ENCODE peak calls at places on chromosomes 13 and 19, in four cellular contexts. R is Daoy, K is HAP-1, G is GM04503. L is an unnamed sample.

GRCh38 chr19:41263042-41263849 is 926 bp upstream of the HNRNPUL1 start:
- DNase-seq in R (peak; percentile 69), K (peak; percentile 68), G (peak; percentile 53), L (no peak)

GRCh38 chr13:113216165-113217056 is 7.0 kb downstream of the CUL4A start:
- DNase-seq in K (peak; percentile 78), R (peak; percentile 64), G (no peak), L (peak; percentile 74)

GRCh38 chr19:6821639-6822310 is 49.3 kb downstream of the VAV1 start:
- DNase-seq in G (no peak), R (no peak), K (no peak), L (no peak)

GRCh38 chr19:8451885-8452284 is 7.1 kb downstream of the HNRNPM start:
- DNase-seq in R (peak; percentile 77), G (no peak), K (no peak), L (no peak)

GRCh38 chr19:6125571-6125989 is 9.9 kb upstream of the ACSBG2 start:
- DNase-seq in R (peak; percentile 77), G (no peak), K (peak; percentile 71), L (peak; percentile 86)

GRCh38 chr13:97068146-97068545 is 73.9 kb upstream of the OXGR1 start:
- DNase-seq in G (no peak), R (peak; percentile 17), K (no peak), L (no peak)

GRCh38 chr13:111912991-111913781 is 153.8 kb upstream of the SOX1 start:
- DNase-seq in G (no peak), R (no peak), K (no peak), L (no peak)

GRCh38 chr19:17831419-17831888 is 10.1 kb upstream of the INSL3 start:
- DNase-seq in G (no peak), K (no peak), R (no peak), L (no peak)